ENCODE peak calls at places on chromosomes 16 and 17, in ten cellular contexts. H, P, G, B, Y, I, T, L, Z and W are unnamed samples. For H3K9me3, the result is how much of the 10 kb centered on the place peaks cover.

GRCh38 chr17:75487351-75488070 is 27.8 kb downstream of the CASKIN2 start:
- DNase-seq in H (peak), P (no peak), G (no peak), B (no peak), Y (peak), I (no peak), T (no peak), L (no peak), Z (no peak), W (no peak)

GRCh38 chr17:5758651-5759050 is 174.3 kb upstream of the NLRP1 start:
- DNase-seq in H (no peak), P (no peak), G (no peak), B (no peak), Y (peak), I (no peak), T (no peak), L (peak), Z (peak), W (no peak)

GRCh38 chr17:7046127-7046724 is 2.3 kb upstream of the SLC16A11 start:
- DNase-seq in H (peak), P (peak), G (no peak), B (peak), Y (peak), I (no peak), T (peak), L (no peak), Z (peak), W (peak)

GRCh38 chr17:51275381-51275780 is 15.0 kb downstream of the UTP18 start:
- DNase-seq in H (no peak), P (no peak), G (no peak), B (no peak), Y (no peak), I (no peak), T (no peak), L (no peak), Z (no peak), W (no peak)

GRCh38 chr16:5444181-5444580 is 346.6 kb upstream of the EEF2KMT start:
- DNase-seq in H (no peak), P (no peak), G (no peak), B (no peak), Y (no peak), I (no peak), T (no peak), L (no peak), Z (no peak), W (no peak)

GRCh38 chr16:50271148-50272041 is 5.0 kb downstream of the ADCY7 start:
- DNase-seq in H (no peak), P (no peak), G (no peak), B (no peak), Y (no peak), I (no peak), T (peak), L (no peak), Z (no peak), W (peak)

GRCh38 chr16:9793623-9794022 is 388.6 kb downstream of the GRIN2A start:
- DNase-seq in H (no peak), P (no peak), G (no peak), B (no peak), Y (no peak), I (no peak), T (no peak), L (no peak), Z (no peak), W (no peak)

GRCh38 chr16:85283305-85284050 is 171.2 kb upstream of the CIBAR2 start:
- DNase-seq in H (no peak), P (no peak), G (no peak), B (no peak), Y (no peak), I (no peak), T (no peak), L (no peak), Z (no peak), W (no peak)

GRCh38 chr16:83356266-83356665 is 451.5 kb upstream of the HSBP1 start:
- DNase-seq in H (no peak), P (no peak), G (no peak), B (peak), Y (peak), I (no peak), T (no peak), L (peak), Z (peak), W (no peak)

GRCh38 chr17:9987779-9988585 is 82.9 kb upstream of the RCVRN start:
- DNase-seq in H (peak), P (no peak), G (no peak), B (peak), Y (peak), I (peak), T (no peak), L (peak), Z (no peak), W (no peak)

GRCh38 chr16:29663020-29663828 is at the start of gene SPN:
- DNase-seq in H (peak), P (no peak), G (no peak), B (no peak), Y (no peak), I (no peak), T (no peak), L (no peak), Z (no peak), W (peak)

GRCh38 chr17:69326302-69327059 is 452 bp downstream of the ABCA5 start:
- DNase-seq in H (no peak), P (no peak), G (peak), B (peak), Y (peak), I (no peak), T (no peak), L (peak), Z (peak), W (no peak)

GRCh38 chr17:59618894-59619312 is 792 bp upstream of the CLTC start:
- DNase-seq in H (no peak), P (no peak), G (peak), B (peak), Y (peak), I (no peak), T (no peak), L (no peak), Z (no peak), W (no peak)

GRCh38 chr16:58578642-58579041 is 51.0 kb downstream of the CNOT1 start:
- DNase-seq in H (no peak), P (no peak), G (no peak), B (no peak), Y (no peak), I (no peak), T (no peak), L (no peak), Z (no peak), W (no peak)

GRCh38 chr17:50663812-50664374 is 29.2 kb downstream of the ABCC3 start:
- DNase-seq in H (no peak), P (no peak), G (no peak), B (peak), Y (no peak), I (no peak), T (no peak), L (no peak), Z (no peak), W (peak)

GRCh38 chr17:65463242-65463641 is 98.2 kb downstream of the AXIN2 start:
- DNase-seq in H (no peak), P (peak), G (peak), B (peak), Y (peak), I (peak), T (peak), L (no peak), Z (no peak), W (peak)

GRCh38 chr17:5509482-5509881 is 23.1 kb downstream of the MIS12 start:
- DNase-seq in H (no peak), P (no peak), G (no peak), B (no peak), Y (no peak), I (no peak), T (no peak), L (no peak), Z (no peak), W (no peak)

GRCh38 chr17:61393904-61394629 is 5.6 kb upstream of the TBX2 start:
- DNase-seq in H (no peak), P (no peak), G (no peak), B (peak), Y (no peak), I (no peak), T (no peak), L (no peak), Z (no peak), W (peak)

GRCh38 chr16:85709766-85710423 is 21.1 kb upstream of the GINS2 start:
- DNase-seq in H (no peak), P (no peak), G (no peak), B (no peak), Y (no peak), I (no peak), T (no peak), L (no peak), Z (no peak), W (peak)

GRCh38 chr16:19377864-19378263 is 39.8 kb upstream of the TMC5 start:
- DNase-seq in H (no peak), P (no peak), G (no peak), B (no peak), Y (no peak), I (no peak), T (no peak), L (no peak), Z (no peak), W (no peak)

GRCh38 chr16:25633549-25633948 is 58.2 kb upstream of the HS3ST4 start:
- DNase-seq in H (no peak), P (no peak), G (no peak), B (peak), Y (no peak), I (no peak), T (no peak), L (peak), Z (peak), W (peak)

GRCh38 chr17:13005530-13005929 is 12.3 kb downstream of the ELAC2 start:
- DNase-seq in H (no peak), P (no peak), G (no peak), B (no peak), Y (no peak), I (no peak), T (no peak), L (no peak), Z (no peak), W (peak)

GRCh38 chr16:53465606-53466290 is 31.5 kb downstream of the RBL2 start:
- DNase-seq in H (no peak), P (no peak), G (no peak), B (peak), Y (peak), I (no peak), T (no peak), L (peak), Z (peak), W (no peak)

GRCh38 chr17:3603119-3603869 is 5.9 kb downstream of the TRPV1 start:
- DNase-seq in H (no peak), P (no peak), G (no peak), B (no peak), Y (no peak), I (no peak), T (no peak), L (no peak), Z (peak), W (peak)

GRCh38 chr17:31371511-31372097 is 19.9 kb upstream of the RAB11FIP4 start:
- DNase-seq in H (no peak), P (no peak), G (no peak), B (no peak), Y (no peak), I (no peak), T (no peak), L (no peak), Z (no peak), W (no peak)

GRCh38 chr17:50063516-50064252 is 7.8 kb downstream of the ITGA3 start:
- DNase-seq in H (no peak), P (no peak), G (no peak), B (no peak), Y (no peak), I (no peak), T (no peak), L (peak), Z (peak), W (peak)

GRCh38 chr16:72989203-72989991 is 58.5 kb downstream of the ZFHX3 start:
- DNase-seq in H (no peak), P (no peak), G (no peak), B (no peak), Y (peak), I (no peak), T (no peak), L (no peak), Z (peak), W (no peak)

GRCh38 chr16:1906052-1906845 is 12.0 kb downstream of the HS3ST6 start:
- DNase-seq in H (no peak), P (no peak), G (no peak), B (no peak), Y (no peak), I (no peak), T (no peak), L (no peak), Z (no peak), W (no peak)

GRCh38 chr16:9599415-9600110 is 508.1 kb downstream of the HAPSTR1 start:
- DNase-seq in H (no peak), P (no peak), G (no peak), B (no peak), Y (no peak), I (no peak), T (no peak), L (no peak), Z (no peak), W (no peak)

GRCh38 chr17:28346746-28347246 is 10.5 kb downstream of the POLDIP2 start:
- DNase-seq in H (no peak), P (no peak), G (no peak), B (peak), Y (peak), I (no peak), T (peak), L (peak), Z (no peak), W (no peak)

GRCh38 chr16:85137323-85138072 is 25.2 kb upstream of the CIBAR2 start:
- DNase-seq in H (peak), P (peak), G (peak), B (peak), Y (peak), I (peak), T (peak), L (peak), Z (peak), W (peak)

GRCh38 chr16:31010539-31010938 is at the start of gene STX1B:
- DNase-seq in H (peak), P (no peak), G (no peak), B (peak), Y (no peak), I (no peak), T (no peak), L (no peak), Z (no peak), W (no peak)

GRCh38 chr16:83738926-83739503 is 68.8 kb upstream of the HSBP1 start:
- DNase-seq in H (no peak), P (no peak), G (no peak), B (peak), Y (no peak), I (no peak), T (no peak), L (no peak), Z (no peak), W (no peak)

GRCh38 chr17:41483991-41484826 is 3.3 kb upstream of the KRT35 start:
- DNase-seq in H (no peak), P (no peak), G (no peak), B (no peak), Y (no peak), I (no peak), T (no peak), L (no peak), Z (peak), W (no peak)

GRCh38 chr17:73187203-73187769 is 5.6 kb upstream of the COG1 start:
- DNase-seq in H (peak), P (no peak), G (no peak), B (peak), Y (no peak), I (no peak), T (no peak), L (peak), Z (no peak), W (no peak)

GRCh38 chr17:76053230-76054111 is 18.8 kb downstream of the SRP68 start:
- DNase-seq in H (no peak), P (no peak), G (no peak), B (peak), Y (no peak), I (no peak), T (no peak), L (peak), Z (peak), W (peak)

GRCh38 chr16:78462261-78463208 is 363.1 kb downstream of the WWOX start:
- DNase-seq in H (peak), P (no peak), G (no peak), B (no peak), Y (no peak), I (no peak), T (no peak), L (no peak), Z (no peak), W (peak)

GRCh38 chr16:81523387-81524115 is 78.9 kb downstream of the CMIP start:
- DNase-seq in H (no peak), P (peak), G (no peak), B (no peak), Y (no peak), I (no peak), T (peak), L (peak), Z (peak), W (peak)

GRCh38 chr17:60542066-60542465 is 16.0 kb upstream of the APPBP2 start:
- DNase-seq in H (no peak), P (no peak), G (no peak), B (no peak), Y (no peak), I (no peak), T (no peak), L (no peak), Z (peak), W (no peak)

GRCh38 chr16:67844441-67844840 is 2.3 kb upstream of the NUTF2 start:
- DNase-seq in H (no peak), P (no peak), G (no peak), B (no peak), Y (no peak), I (no peak), T (no peak), L (no peak), Z (peak), W (no peak)

GRCh38 chr16:67841198-67841815 is 813 bp upstream of the THAP11 start:
- DNase-seq in H (no peak), P (no peak), G (no peak), B (no peak), Y (no peak), I (no peak), T (no peak), L (no peak), Z (no peak), W (no peak)

GRCh38 chr16:67842509-67843342 is 606 bp downstream of the THAP11 start:
- DNase-seq in H (peak), P (peak), G (no peak), B (peak), Y (peak), I (peak), T (peak), L (peak), Z (peak), W (peak)

GRCh38 chr16:67841816-67842508 is at the start of gene THAP11:
- DNase-seq in H (peak), P (peak), G (peak), B (peak), Y (peak), I (peak), T (peak), L (peak), Z (peak), W (peak)

GRCh38 chr16:67843343-67843765 is 1.2 kb downstream of the THAP11 start:
- DNase-seq in H (no peak), P (no peak), G (no peak), B (no peak), Y (no peak), I (no peak), T (no peak), L (no peak), Z (peak), W (no peak)
- H3K27ac ChIP-seq in H (peak), P (peak), G (peak), B (peak), Y (peak), I (peak), T (peak), L (no peak), Z (no peak), W (peak)

GRCh38 chr16:17970816-17971291 is 365.7 kb downstream of the NPIPA8 start:
- DNase-seq in H (no peak), P (no peak), G (no peak), B (no peak), Y (peak), I (no peak), T (no peak), L (no peak), Z (no peak), W (no peak)
- TF ChIP-seq CTCF in H (peak), P (no peak), G (no peak), B (peak), Y (no peak), I (no peak), T (no peak), L (no peak), Z (no peak), W (peak)

DNA sequence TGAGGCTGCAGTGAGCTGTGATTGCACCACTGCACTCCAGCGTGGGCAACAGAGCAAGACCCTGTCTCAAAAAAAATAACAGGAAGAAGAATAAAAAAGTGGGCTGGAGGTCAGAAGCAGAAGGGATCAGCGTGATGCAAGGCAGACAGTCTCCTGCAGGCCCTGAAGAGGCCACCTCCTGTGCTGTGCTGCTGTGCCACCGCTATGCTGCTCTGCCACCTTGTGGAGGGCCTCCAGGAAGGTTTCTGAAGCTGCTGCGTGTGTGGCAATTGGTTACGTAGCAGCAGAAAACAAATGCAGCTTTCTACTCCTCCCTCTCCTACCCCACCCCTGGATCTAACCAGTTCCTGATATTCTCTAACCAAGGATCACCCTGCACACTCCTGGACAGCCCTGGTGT is 815.5 kb downstream of the KCNJ18 start:
- DNase-seq in H (no peak), P (no peak), G (no peak), B (no peak), Y (no peak), I (no peak), T (no peak), L (peak), Z (peak), W (no peak)
- H3K9me3 ChIP-seq in H (under half), P (under half), G (under half), B (under half), Y (under half), I (under half), T (under half), L (under half), Z (under half), W (under half)

DNA sequence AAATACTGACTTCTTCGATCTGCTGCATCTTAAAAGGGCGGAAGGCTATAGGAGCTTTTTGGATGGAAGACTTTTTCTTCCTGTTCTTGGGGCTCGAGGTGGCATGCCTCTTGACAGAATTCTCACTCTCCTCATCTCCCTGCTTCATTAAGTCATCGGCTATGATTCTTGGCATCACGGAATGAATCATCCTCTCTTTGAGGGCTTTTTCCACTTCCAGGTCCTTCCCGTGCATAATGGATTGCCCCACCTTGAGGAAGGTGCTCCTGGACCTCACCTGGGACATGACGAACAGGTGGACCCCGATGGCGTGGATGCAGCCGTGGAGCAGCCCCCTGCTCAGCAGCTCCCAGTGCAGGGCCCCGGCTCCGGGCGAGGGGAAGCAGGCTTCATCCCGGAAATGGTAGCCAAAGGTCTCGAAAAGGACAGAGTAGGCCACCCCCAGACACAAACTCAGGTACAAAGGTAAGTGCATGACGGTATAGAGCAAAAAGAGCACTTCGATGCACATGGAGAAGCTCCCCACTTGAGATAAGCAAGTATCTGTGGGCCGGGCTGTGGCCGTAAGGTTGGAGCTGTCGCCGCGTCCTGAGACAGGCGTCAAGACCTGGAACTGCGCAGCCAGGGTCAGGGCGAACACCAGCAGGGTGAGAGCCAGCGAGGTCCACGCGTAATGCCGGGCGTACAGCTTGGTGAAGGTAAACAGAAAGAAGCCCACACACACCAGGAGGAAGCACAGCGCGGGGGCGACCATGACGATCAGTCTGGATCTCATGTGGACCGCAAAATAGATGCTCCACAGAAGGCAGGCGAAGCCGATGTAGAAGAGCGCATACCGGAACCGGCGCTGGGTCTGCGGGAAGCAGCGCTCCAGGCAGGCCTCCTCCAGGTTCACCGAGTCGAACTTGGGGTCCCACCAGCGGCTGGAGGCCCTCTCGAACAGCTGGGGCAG is 1.7 kb downstream of the ADCY9 start:
- DNase-seq in H (no peak), P (no peak), G (no peak), B (no peak), Y (no peak), I (peak), T (no peak), L (no peak), Z (no peak), W (peak)
- H3K27ac ChIP-seq in H (peak), P (no peak), G (peak), B (no peak), Y (peak), I (peak), T (peak), L (no peak), Z (no peak), W (no peak)

DNA sequence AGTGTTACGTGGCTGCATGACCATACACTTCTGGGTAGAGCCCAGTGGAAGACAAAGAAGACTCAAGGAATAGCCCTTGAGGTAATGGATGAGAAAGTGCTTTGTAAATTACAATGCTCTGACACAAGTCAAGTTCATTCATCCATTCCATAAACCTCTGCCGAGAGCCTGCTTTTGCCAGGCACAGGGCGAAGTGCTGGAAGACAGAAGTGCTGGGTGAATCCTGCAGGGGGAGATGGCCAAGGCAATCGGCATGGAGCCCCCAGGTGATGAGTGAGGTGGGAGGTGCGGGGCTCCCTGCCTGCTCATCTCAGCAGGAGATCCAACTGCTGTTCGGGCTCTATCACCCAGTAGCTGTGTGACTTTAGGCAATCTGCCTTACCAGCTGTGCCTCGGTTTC is 2.8 kb upstream of the SOCS3 start:
- DNase-seq in H (no peak), P (no peak), G (no peak), B (no peak), Y (no peak), I (no peak), T (no peak), L (no peak), Z (no peak), W (no peak)
- TF ChIP-seq CTCF in H (no peak), P (no peak), G (no peak), B (no peak), Y (no peak), I (no peak), T (no peak), L (no peak), Z (no peak), W (no peak)